ENCODE peak calls at places on chromosomes 6 and 20, in four cellular contexts. L, G, X and Z are unnamed samples.
A peak's percentile ranks its signal among the peaks of the same experiment; 100 is the strongest.

GRCh38 chr20:9147553-9148024 is 78.7 kb downstream of the PLCB4 start:
- DNase-seq in L (no peak), G (no peak), X (no peak), Z (peak; percentile 51)

GRCh38 chr20:63544958-63545516 is 2.5 kb downstream of the SRMS start:
- DNase-seq in X (no peak), G (no peak), L (no peak), Z (no peak)

GRCh38 chr6:52976149-52976548 is 18.9 kb downstream of the GSTA4 start:
- DNase-seq in X (peak; percentile 19), L (no peak), G (no peak), Z (no peak)

GRCh38 chr6:37433657-37434271 is 743 bp downstream of the CMTR1 start:
- DNase-seq in G (peak; percentile 45), L (no peak), X (peak; percentile 49), Z (no peak)

GRCh38 chr6:155177369-155177961 is 86.3 kb upstream of the CLDN20 start:
- DNase-seq in G (peak; percentile 38), X (no peak), L (no peak), Z (no peak)

GRCh38 chr20:19269737-19270325 is 57.4 kb downstream of the SLC24A3 start:
- DNase-seq in X (no peak), G (no peak), L (no peak), Z (no peak)

GRCh38 chr20:3502878-3503277 is 32.1 kb downstream of the ATRN start:
- DNase-seq in G (no peak), L (no peak), X (no peak), Z (no peak)

GRCh38 chr20:49951160-49951559 is 15.0 kb downstream of the RNF114 start:
- DNase-seq in G (no peak), X (no peak), L (no peak), Z (peak; percentile 32)

GRCh38 chr6:42224222-42225042 is 6.8 kb upstream of the MRPS10 start:
- DNase-seq in G (no peak), L (no peak), X (no peak), Z (peak; percentile 58)

GRCh38 chr6:133895573-133896343 is 6.8 kb downstream of the TCF21 start:
- DNase-seq in L (no peak), X (no peak), G (no peak), Z (no peak)

GRCh38 chr20:40959325-40960092 is 69.1 kb upstream of the TOP1 start:
- DNase-seq in X (no peak), G (no peak), L (no peak), Z (no peak)

GRCh38 chr20:21607971-21608735 is 94.3 kb upstream of the NKX2-2 start:
- DNase-seq in L (no peak), G (no peak), X (no peak), Z (no peak)

GRCh38 chr6:138250513-138251247 is 32.4 kb upstream of the PBOV1 start:
- DNase-seq in G (no peak), L (peak; percentile 72), X (no peak), Z (peak; percentile 63)

GRCh38 chr6:40695750-40696415 is 108.7 kb upstream of the LRFN2 start:
- DNase-seq in L (no peak), X (no peak), G (no peak), Z (no peak)

GRCh38 chr6:88586371-88587157 is 376.9 kb downstream of the RNGTT start:
- DNase-seq in X (no peak), G (no peak), L (no peak), Z (no peak)

GRCh38 chr6:12485837-12486236 is 195.7 kb downstream of the EDN1 start:
- DNase-seq in L (no peak), X (no peak), G (no peak), Z (no peak)

GRCh38 chr20:18524646-18525045 is 16.9 kb downstream of the SEC23B start:
- DNase-seq in X (no peak), G (no peak), L (no peak), Z (peak; percentile 36)

GRCh38 chr6:12150812-12151432 is 138.8 kb downstream of the HIVEP1 start:
- DNase-seq in X (peak; percentile 27), G (no peak), L (no peak), Z (no peak)

GRCh38 chr6:157235600-157236039 is 87.7 kb downstream of the TMEM242 start:
- DNase-seq in X (peak; percentile 53), G (peak; percentile 55), L (no peak), Z (no peak)